ENCODE peak calls at places on chromosomes 12 and 14, in ten cellular contexts. V, Q, N, J, I, T, O, U, C and F are unnamed samples.

GRCh38 chr12:110780448-110780847 is 37.8 kb upstream of the PPP1CC start:
- DNase-seq in O (no peak), T (peak), I (no peak), C (no peak), Q (no peak), U (no peak), N (peak), J (no peak), V (no peak), F (peak)

GRCh38 chr12:64269161-64269560 is 47.1 kb upstream of the KICS2 start:
- DNase-seq in I (no peak), O (no peak), T (no peak), C (no peak), J (no peak), V (no peak), U (no peak), Q (no peak), N (no peak), F (no peak)

GRCh38 chr14:36423430-36423829 is 96.6 kb downstream of the NKX2-1 start:
- DNase-seq in T (no peak), J (no peak), Q (no peak), N (no peak), U (no peak), C (no peak), I (no peak), O (no peak), V (no peak), F (no peak)

GRCh38 chr14:103522649-103523582 is at the start of gene CKB:
- DNase-seq in O (peak), N (no peak), Q (no peak), V (peak), T (peak), J (no peak), U (peak), C (peak), I (peak), F (no peak)

GRCh38 chr12:105032703-105033357 is 46.7 kb downstream of the NOPCHAP1 start:
- DNase-seq in C (no peak), I (no peak), N (no peak), Q (no peak), T (no peak), V (no peak), J (no peak), U (no peak), O (no peak), F (no peak)

GRCh38 chr14:81435578-81436295 is 35.6 kb upstream of the STON2 start:
- DNase-seq in Q (no peak), N (no peak), T (peak), J (peak), C (no peak), O (peak), U (peak), V (peak), I (peak), F (no peak)

GRCh38 chr12:2183556-2184541 is 131.1 kb downstream of the CACNA1C start:
- DNase-seq in J (no peak), O (peak), U (peak), T (no peak), C (peak), Q (no peak), I (no peak), N (no peak), V (no peak), F (no peak)

GRCh38 chr12:115398311-115398781 is 714.4 kb upstream of the TBX3 start:
- DNase-seq in J (no peak), C (no peak), N (no peak), O (no peak), I (no peak), V (no peak), Q (no peak), U (peak), T (no peak), F (no peak)

GRCh38 chr12:11856971-11857370 is 207.5 kb downstream of the ETV6 start:
- DNase-seq in I (no peak), J (no peak), O (no peak), V (no peak), N (no peak), C (no peak), T (no peak), Q (no peak), U (no peak), F (no peak)

GRCh38 chr12:6062427-6063378 is 61.8 kb downstream of the VWF start:
- DNase-seq in U (no peak), T (peak), Q (no peak), O (peak), C (peak), I (peak), V (peak), N (no peak), J (peak), F (peak)

GRCh38 chr12:114321524-114321923 is 84.4 kb downstream of the TBX5 start:
- DNase-seq in Q (no peak), U (no peak), T (no peak), C (no peak), J (no peak), I (no peak), O (no peak), V (no peak), N (no peak), F (no peak)

GRCh38 chr12:101298426-101298825 is 18.5 kb downstream of the UTP20 start:
- DNase-seq in Q (no peak), J (no peak), V (no peak), T (no peak), I (no peak), N (no peak), C (no peak), O (no peak), U (no peak), F (no peak)